ENCODE peak calls at places on chromosomes 13 and 19, in nine cellular contexts. I is endodermal cell; R is CD8-positive, alpha-beta T cell; V is stomach; K is fibroblast of lung; C is tibial nerve; S is breast epithelium; J is heart left ventricle; E is heart right ventricle. Q is an unnamed sample.

GRCh38 chr19:45863840-45864628 is at the start of gene FOXA3:
- DNase-seq in C (no peak), E (peak), K (peak), V (peak), S (no peak), I (peak), J (peak), R (peak), Q (no peak)

GRCh38 chr19:51341976-51342580 is at the start of gene VSIG10L:
- DNase-seq in C (no peak), S (no peak), E (no peak), I (peak), V (no peak), K (no peak), R (no peak), J (no peak), Q (no peak)

GRCh38 chr19:13207237-13208130 is 57.3 kb downstream of the IER2 start:
- DNase-seq in J (peak), K (no peak), I (peak), E (peak), S (no peak), R (no peak), V (no peak), C (no peak), Q (no peak)

GRCh38 chr13:45142440-45143345 is 22.4 kb downstream of the GTF2F2 start:
- DNase-seq in K (peak), I (no peak), V (no peak), R (no peak), C (no peak), J (no peak), E (no peak), S (no peak), Q (no peak)

GRCh38 chr13:52852444-52852843 is 4.0 kb upstream of the PCDH8 start:
- DNase-seq in V (no peak), J (no peak), C (no peak), I (no peak), E (no peak), K (no peak), S (no peak), R (no peak), Q (no peak)

GRCh38 chr19:996051-996838 is 4.0 kb upstream of the GRIN3B start:
- DNase-seq in E (no peak), R (peak), V (peak), I (peak), S (no peak), C (no peak), J (no peak), K (peak), Q (no peak)

GRCh38 chr13:86020350-86021002 is 221.3 kb upstream of the SLITRK6 start:
- DNase-seq in K (peak), J (no peak), V (no peak), I (no peak), C (no peak), E (no peak), R (no peak), S (no peak), Q (no peak)

GRCh38 chr13:58239774-58240268 is 608.3 kb downstream of the PCDH17 start:
- DNase-seq in J (peak), E (peak), V (no peak), K (no peak), S (no peak), R (no peak), C (no peak), I (no peak), Q (no peak)

GRCh38 chr19:58060231-58060630 is 1.1 kb downstream of the ZNF135 start:
- DNase-seq in I (no peak), J (no peak), S (no peak), R (no peak), K (no peak), V (no peak), C (no peak), E (no peak), Q (no peak)

GRCh38 chr19:50432221-50432626 is 468 bp upstream of the MYBPC2 start:
- DNase-seq in E (no peak), V (no peak), I (peak), K (peak), C (no peak), J (no peak), S (no peak), R (no peak), Q (no peak)

GRCh38 chr13:77409412-77409811 is 82.5 kb upstream of the MYCBP2 start:
- DNase-seq in I (peak), C (no peak), E (no peak), S (no peak), V (no peak), R (no peak), K (no peak), J (no peak), Q (no peak)

GRCh38 chr13:99124695-99125334 is 75.8 kb upstream of the UBAC2 start:
- DNase-seq in R (no peak), S (no peak), C (no peak), I (no peak), K (peak), E (no peak), J (no peak), V (no peak), Q (no peak)

GRCh38 chr13:112754281-112755025 is 64.6 kb downstream of the ATP11A start:
- DNase-seq in S (no peak), E (no peak), J (no peak), I (no peak), R (no peak), V (no peak), C (no peak), K (no peak), Q (no peak)

GRCh38 chr19:23222998-23223652 is 27.1 kb downstream of the ZNF724 start:
- DNase-seq in R (no peak), K (no peak), C (no peak), I (no peak), E (no peak), V (no peak), S (no peak), J (no peak), Q (no peak)

GRCh38 chr13:97327521-97328221 is 105.5 kb downstream of the MBNL2 start:
- DNase-seq in I (no peak), S (no peak), R (no peak), K (peak), J (no peak), C (no peak), E (no peak), V (no peak), Q (no peak)

GRCh38 chr13:109833940-109834339 is 47.6 kb upstream of the IRS2 start:
- DNase-seq in J (no peak), E (no peak), V (no peak), R (no peak), K (no peak), C (no peak), I (no peak), S (no peak), Q (no peak)

GRCh38 chr13:59176775-59177174 is 987.0 kb downstream of the DIAPH3 start:
- DNase-seq in K (no peak), R (no peak), V (no peak), C (no peak), I (peak), E (no peak), J (no peak), S (no peak), Q (no peak)

GRCh38 chr19:925912-926594 is at the start of gene ARID3A:
- DNase-seq in E (peak), J (peak), S (peak), K (peak), I (no peak), V (peak), C (no peak), R (no peak), Q (peak)

GRCh38 chr19:47161876-47162489 is 31.3 kb downstream of the SAE1 start:
- DNase-seq in R (no peak), J (no peak), K (no peak), S (no peak), V (no peak), E (no peak), C (no peak), I (no peak), Q (no peak)

GRCh38 chr19:34367424-34367957 is 2.5 kb downstream of the GPI start:
- DNase-seq in I (no peak), S (no peak), R (no peak), J (no peak), C (no peak), E (no peak), K (no peak), V (no peak), Q (no peak)

GRCh38 chr19:34364462-34364829 is 550 bp upstream of the GPI start:
- DNase-seq in V (no peak), C (no peak), J (no peak), K (no peak), S (no peak), R (no peak), E (no peak), I (peak), Q (no peak)

GRCh38 chr19:34364830-34365462 is at the start of gene GPI:
- DNase-seq in C (peak), S (no peak), E (peak), V (peak), R (peak), J (peak), I (peak), K (peak), Q (no peak)

GRCh38 chr19:34366670-34367423 is 1.9 kb downstream of the GPI start:
- DNase-seq in C (no peak), E (no peak), K (peak), I (no peak), J (no peak), R (no peak), V (no peak), S (no peak), Q (no peak)

GRCh38 chr19:34365463-34366401 is 736 bp downstream of the GPI start:
- DNase-seq in J (no peak), V (peak), R (peak), K (peak), C (no peak), S (no peak), E (peak), I (peak), Q (no peak)
- H3K27ac ChIP-seq in J (peak), V (peak), R (peak), K (peak), C (peak), S (peak), E (peak), I (no peak), Q (peak)

GRCh38 chr19:17302391-17303166 is 646 bp downstream of the ABHD8 start:
- DNase-seq in V (no peak), I (peak), C (no peak), E (no peak), K (no peak), J (no peak), R (peak), S (no peak), Q (no peak)

GRCh38 chr19:17305211-17305516 is 508 bp upstream of the MRPL34 start:
- DNase-seq in V (no peak), I (no peak), R (no peak), S (no peak), K (no peak), J (no peak), E (no peak), C (no peak), Q (no peak)

GRCh38 chr19:17304386-17305047 is 1.2 kb upstream of the MRPL34 start:
- DNase-seq in J (no peak), E (no peak), S (no peak), I (no peak), C (no peak), R (no peak), K (no peak), V (no peak), Q (no peak)

GRCh38 chr19:17303167-17303939 is at the start of gene ABHD8:
- DNase-seq in V (peak), K (peak), J (peak), E (peak), R (peak), C (peak), S (peak), I (peak), Q (peak)

GRCh38 chr19:17303940-17304267 is 679 bp upstream of the ABHD8 start:
- DNase-seq in K (no peak), J (no peak), R (no peak), C (no peak), I (no peak), E (no peak), S (no peak), V (no peak), Q (no peak)
- H3K4me3 ChIP-seq in K (no peak), J (no peak), R (peak), C (no peak), I (no peak), E (peak), S (no peak), V (peak), Q (peak)

DNA sequence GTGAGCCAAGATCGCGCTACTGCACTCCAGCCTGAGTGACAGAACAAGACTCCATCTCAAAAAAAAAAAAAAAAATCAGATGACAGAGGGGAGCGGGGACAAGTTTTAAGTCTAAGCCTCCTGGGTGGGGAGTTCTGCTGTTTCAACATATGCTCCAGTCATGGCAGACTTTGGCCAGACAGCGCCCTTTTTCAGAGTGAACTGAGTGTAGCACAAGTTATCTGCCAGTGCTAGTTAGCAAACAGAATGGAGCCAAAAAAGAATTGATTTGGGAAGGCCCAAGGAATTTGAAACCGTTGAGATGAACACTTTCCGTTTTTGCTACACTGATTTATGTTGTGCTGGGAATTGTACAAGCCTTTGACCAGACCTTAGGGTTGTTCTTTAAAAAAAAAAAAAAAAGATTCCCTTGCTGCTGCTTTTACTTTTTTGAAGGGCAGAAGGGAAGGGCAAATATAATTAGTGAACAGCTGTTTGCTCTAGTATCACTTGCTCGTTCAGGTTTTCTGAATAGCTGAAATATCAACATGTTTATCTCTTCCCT is 5.7 kb downstream of the ACTN4 start:
- DNase-seq in I (no peak), K (peak), C (no peak), J (no peak), S (no peak), V (peak), R (no peak), E (no peak), Q (no peak)
- TF ChIP-seq CTCF in I (no peak), K (no peak), C (no peak), J (no peak), S (no peak), V (no peak), R (no peak), E (no peak), Q (no peak)

DNA sequence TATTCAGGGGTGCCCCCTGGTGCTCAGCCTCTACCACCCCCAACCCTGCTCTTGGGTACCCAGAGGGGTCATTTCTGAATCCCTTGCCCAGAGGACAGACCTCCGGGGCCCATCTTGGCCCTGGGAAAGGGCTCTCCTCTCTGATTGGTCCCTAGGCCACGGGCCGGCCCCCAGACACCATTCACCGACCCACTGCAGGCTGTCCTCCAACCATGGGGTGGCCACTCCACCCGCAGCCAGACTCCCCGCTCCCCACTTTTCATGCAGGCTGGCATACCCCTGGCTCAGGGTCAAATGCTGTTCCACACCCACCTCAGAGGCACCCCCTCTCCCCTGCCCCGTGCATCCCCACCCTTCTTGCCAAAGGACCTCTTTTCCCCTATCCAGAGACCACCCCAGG is 14.8 kb downstream of the SMIM24 start:
- DNase-seq in E (no peak), C (no peak), R (no peak), K (no peak), S (no peak), J (no peak), I (peak), V (no peak), Q (no peak)
- H3K27ac ChIP-seq in E (peak), C (peak), R (no peak), K (no peak), S (peak), J (peak), I (no peak), V (peak), Q (peak)

GRCh38 chr19:2289714-2290435 is 7.9 kb upstream of the PEAK3 start:
- DNase-seq in S (no peak), C (no peak), J (no peak), V (peak), K (no peak), E (no peak), R (peak), I (peak), Q (no peak)
- H3K4me3 ChIP-seq in S (peak), C (peak), J (peak), V (peak), K (no peak), E (peak), R (peak), I (no peak), Q (peak)

GRCh38 chr19:40716655-40717324 is at the start of the genes COQ8B and ITPKC:
- DNase-seq in K (peak), V (peak), J (peak), C (peak), I (peak), S (peak), E (peak), R (peak), Q (peak)

GRCh38 chr19:40714519-40715299 is 2.0 kb downstream of the COQ8B start:
- DNase-seq in E (peak), C (peak), J (peak), S (peak), V (peak), I (peak), K (peak), R (peak), Q (peak)

GRCh38 chr19:40717880-40718773 is 1.2 kb downstream of the ITPKC start:
- DNase-seq in K (peak), V (no peak), J (no peak), R (no peak), E (no peak), I (peak), S (peak), C (no peak), Q (no peak)

GRCh38 chr19:40717325-40717879 is 490 bp downstream of the ITPKC start:
- DNase-seq in S (peak), E (no peak), K (peak), C (no peak), J (no peak), R (no peak), V (no peak), I (no peak), Q (no peak)

GRCh38 chr19:40716031-40716654 is 543 bp downstream of the COQ8B start:
- DNase-seq in J (peak), C (no peak), R (peak), E (no peak), S (peak), V (no peak), I (peak), K (no peak), Q (no peak)
- TF ChIP-seq CTCF in J (no peak), C (no peak), R (no peak), E (no peak), S (no peak), V (no peak), I (no peak), K (no peak), Q (no peak)

DNA sequence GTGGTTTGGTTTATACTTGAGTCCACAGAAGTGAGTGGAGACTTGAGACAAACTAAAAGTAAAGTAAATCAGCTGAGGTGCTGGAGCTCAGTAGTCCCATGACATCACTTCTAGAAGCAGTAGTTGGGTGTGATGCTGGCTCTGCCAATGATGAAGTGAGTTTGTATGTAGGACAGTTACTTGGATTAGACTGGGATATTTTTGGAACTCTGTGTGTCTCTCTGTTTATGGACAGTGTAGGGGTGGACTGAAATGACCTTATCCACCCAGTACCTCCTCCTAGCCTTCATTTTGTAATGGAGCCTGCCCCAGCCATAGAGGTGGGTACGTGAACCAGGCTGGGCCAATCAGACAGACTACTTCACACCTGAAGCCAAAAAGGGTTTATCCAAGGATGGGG is 52.2 kb downstream of the POLR1D start:
- DNase-seq in R (no peak), K (no peak), I (no peak), S (no peak), E (no peak), C (no peak), V (no peak), J (no peak), Q (no peak)
- H3K27ac ChIP-seq in R (no peak), K (no peak), I (no peak), S (no peak), E (no peak), C (no peak), V (no peak), J (no peak), Q (no peak)